ENCODE peak calls at places on chromosomes 12 and 14, in four cellular contexts. K is HEK293T, C is HepG2, V is K562. R is an unnamed sample.

GRCh38 chr14:96102071-96102856 is 63.1 kb downstream of the C14orf132 start:
- DNase-seq in V (no peak), C (no peak), K (no peak), R (no peak)

GRCh38 chr12:78149459-78149858 is 318.8 kb downstream of the NAV3 start:
- DNase-seq in C (no peak), V (no peak), K (no peak), R (no peak)

GRCh38 chr12:101829639-101830390 is 944 bp downstream of the GNPTAB start:
- DNase-seq in C (no peak), V (no peak), K (no peak), R (no peak)

GRCh38 chr12:99985129-99985570 is 414 bp upstream of the ANKS1B start:
- DNase-seq in K (no peak), C (no peak), V (no peak), R (no peak)

GRCh38 chr14:22838631-22839041 is 2.3 kb downstream of the MMP14 start:
- DNase-seq in K (no peak), C (no peak), V (no peak), R (no peak)

GRCh38 chr12:51349026-51349425 is 2.5 kb upstream of the CELA1 start:
- DNase-seq in C (no peak), V (no peak), K (no peak), R (no peak)

GRCh38 chr12:98369601-98370000 is 145.8 kb upstream of the TMPO start:
- DNase-seq in C (no peak), K (no peak), V (no peak), R (no peak)

GRCh38 chr12:60266381-60266852 is 670.6 kb downstream of the SLC16A7 start:
- DNase-seq in C (peak), K (no peak), V (no peak), R (no peak)

GRCh38 chr14:105432657-105433056 is 13.0 kb downstream of the MTA1 start:
- DNase-seq in C (no peak), V (no peak), K (no peak), R (no peak)
- TF ChIP-seq TARDBP in C (no peak), V (no peak), K (no peak), R (no peak)

GRCh38 chr12:2779281-2779680 is 15.5 kb upstream of the FKBP4 start:
- DNase-seq in K (no peak), C (no peak), V (no peak), R (no peak)

GRCh38 chr12:2785017-2785416 is 9.8 kb upstream of the FKBP4 start:
- DNase-seq in V (no peak), K (no peak), C (peak), R (no peak)

DNA sequence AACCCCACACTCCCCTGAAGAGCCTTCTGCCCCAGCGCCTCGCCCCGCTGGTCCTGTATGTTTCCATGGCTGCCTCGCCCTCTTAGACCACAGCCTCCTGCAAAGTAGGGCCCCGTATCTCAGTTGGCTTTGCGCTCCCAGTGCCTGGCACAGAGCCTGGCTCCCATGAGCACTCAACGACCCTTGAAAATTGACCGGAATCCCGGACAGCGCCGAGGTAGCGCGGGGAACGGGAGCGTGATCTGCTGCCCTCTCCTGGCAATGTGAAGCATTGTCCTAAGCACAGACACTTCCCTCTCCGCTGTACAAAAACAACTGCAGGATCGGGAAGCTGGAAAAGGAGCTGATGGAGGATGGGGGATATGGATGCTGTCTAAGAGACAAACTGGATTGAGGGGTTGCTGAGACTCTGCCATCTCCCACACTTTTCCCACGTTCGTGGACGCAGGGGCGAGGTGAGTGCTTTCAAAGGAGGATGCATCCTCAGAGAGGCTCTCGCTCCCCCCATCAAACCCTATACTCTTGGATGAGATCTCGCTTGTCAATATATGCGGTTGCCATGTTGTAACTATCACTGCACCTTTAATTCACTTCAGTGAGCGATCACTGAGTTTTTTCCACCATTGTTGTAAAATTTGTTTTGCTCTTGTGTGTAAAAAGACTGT is 10.7 kb upstream of the FKBP4 start:
- DNase-seq in K (peak), C (peak), V (peak), R (no peak)
- TF ChIP-seq TARDBP in K (no peak), C (no peak), V (no peak), R (no peak)

DNA sequence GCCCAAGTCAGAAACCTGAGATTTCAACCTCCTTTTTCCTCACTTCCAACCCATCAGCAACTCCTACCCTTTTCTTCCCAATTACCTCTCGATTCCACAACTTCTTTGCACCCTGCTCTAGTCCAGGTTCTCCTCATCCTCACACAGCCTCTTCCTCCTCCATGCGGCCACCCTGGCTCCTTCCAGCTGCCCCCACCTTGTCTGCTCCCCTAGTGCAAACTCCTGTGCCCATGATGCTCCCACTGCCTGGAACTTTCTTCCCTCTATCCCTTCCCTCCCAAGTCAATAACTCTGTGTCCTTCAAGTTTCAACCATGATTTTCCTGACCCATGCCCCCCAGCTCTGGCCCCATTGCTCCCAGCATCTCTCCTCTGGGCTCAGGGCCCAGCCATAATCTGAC is 17.3 kb downstream of the SELPLG start:
- DNase-seq in C (no peak), K (no peak), V (no peak), R (no peak)
- TF ChIP-seq TARDBP in C (no peak), K (no peak), V (no peak), R (no peak)

GRCh38 chr14:97264516-97265230 is 467.5 kb downstream of the VRK1 start:
- DNase-seq in C (no peak), K (no peak), V (no peak), R (no peak)

GRCh38 chr14:97262336-97262735 is 465.2 kb downstream of the VRK1 start:
- DNase-seq in C (no peak), V (no peak), K (no peak), R (no peak)

GRCh38 chr14:97270308-97270707 is 473.1 kb downstream of the VRK1 start:
- DNase-seq in V (no peak), C (peak), K (no peak), R (no peak)

GRCh38 chr14:97267509-97267908 is 470.3 kb downstream of the VRK1 start:
- DNase-seq in V (no peak), C (no peak), K (no peak), R (no peak)

DNA sequence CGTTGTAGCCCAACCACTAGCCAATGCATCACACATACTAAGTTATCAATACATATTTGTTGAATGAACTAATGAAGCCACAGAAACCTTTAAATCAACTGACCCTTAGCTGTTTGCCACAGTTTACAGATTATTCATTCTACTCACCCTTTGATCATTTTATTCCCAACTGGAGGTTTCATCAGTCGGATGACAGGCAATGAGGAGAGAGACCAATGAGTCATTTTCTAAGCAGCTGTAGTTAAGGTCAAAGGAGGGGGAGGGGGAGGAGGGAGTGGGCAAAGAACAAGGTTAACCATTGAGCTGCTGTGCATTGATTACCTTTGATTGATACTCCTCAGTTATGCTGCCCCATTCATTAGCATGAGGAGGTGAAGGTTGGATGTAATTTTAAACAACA is 469.5 kb downstream of the VRK1 start:
- DNase-seq in C (peak), V (no peak), K (no peak), R (no peak)
- TF ChIP-seq TARDBP in C (no peak), V (no peak), K (no peak), R (no peak)

GRCh38 chr14:52008136-52008535 is 18.8 kb downstream of the RTRAF start:
- DNase-seq in C (no peak), K (no peak), V (no peak), R (no peak)

GRCh38 chr14:52007211-52007610 is 17.9 kb downstream of the RTRAF start:
- DNase-seq in V (no peak), C (no peak), K (no peak), R (no peak)

GRCh38 chr14:52006361-52006760 is 17.0 kb downstream of the RTRAF start:
- DNase-seq in C (no peak), K (no peak), V (no peak), R (no peak)

GRCh38 chr14:52005625-52006024 is 16.3 kb downstream of the RTRAF start:
- DNase-seq in V (no peak), C (no peak), K (no peak), R (no peak)

DNA sequence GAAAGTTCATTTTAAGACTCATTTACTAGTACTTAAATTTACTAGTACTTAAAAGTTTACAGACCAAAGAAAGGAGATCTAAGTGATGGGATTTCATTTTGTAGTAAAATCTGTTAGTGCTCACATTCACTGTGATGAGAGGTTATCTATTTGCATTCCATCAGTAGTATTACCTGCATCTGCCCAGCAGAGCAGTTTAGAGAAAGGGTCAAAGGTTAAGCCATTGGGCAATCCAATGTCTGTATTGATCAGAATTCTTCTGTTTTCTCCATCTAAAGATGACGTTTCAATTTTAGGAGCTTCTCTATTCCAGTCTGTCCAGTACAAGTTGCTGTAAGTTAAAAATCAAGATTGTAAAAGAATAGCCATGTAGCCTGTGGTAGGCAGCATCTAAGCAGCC is 18.3 kb downstream of the RTRAF start:
- DNase-seq in V (no peak), K (no peak), C (peak), R (no peak)
- TF ChIP-seq TARDBP in V (no peak), K (no peak), C (no peak), R (no peak)

GRCh38 chr14:76955575-76956252 is 72.8 kb downstream of the IRF2BPL start:
- DNase-seq in K (no peak), V (no peak), C (peak), R (peak)
- TF ChIP-seq TARDBP in K (no peak), V (no peak), C (no peak), R (no peak)

GRCh38 chr14:92944976-92945375 is 22.0 kb downstream of the CHGA start:
- DNase-seq in K (no peak), V (no peak), C (no peak), R (no peak)
- TF ChIP-seq TARDBP in K (no peak), V (no peak), C (no peak), R (no peak)

GRCh38 chr14:91996951-91997371 is 42.9 kb downstream of the TRIP11 start:
- DNase-seq in V (peak), K (peak), C (peak), R (no peak)
- TF ChIP-seq TARDBP in V (no peak), K (no peak), C (no peak), R (no peak)